ENCODE peak calls at places on chromosomes 5 and 9, in nine cellular contexts. M is left cardiac atrium; D is GM04504; I is Calu3; O is stimulated activated naive CD8-positive, alpha-beta T cell treated with anti-CD3 and anti-CD28 coated beads, Interleukin-15, amount 100 ng/mL, for 72 hours; K is left ventricle myocardium inferior; B is stimulated activated CD4-positive, alpha-beta T cell treated with anti-CD3 and anti-CD28 coated beads, Interleukin-4, amount 100 ng/mL, for 4 hours; H is left ventricle myocardium superior; L is iris pigment epithelial cell. C is an unnamed sample.

GRCh38 chr9:107283621-107284616 is 840 bp downstream of the RAD23B start:
- DNase-seq in M (peak), D (peak), I (peak), O (peak), K (peak), B (peak), H (peak), L (peak), C (peak)

GRCh38 chr9:8734760-8735159 is 935.2 kb upstream of the DMAC1 start:
- DNase-seq in M (no peak), D (no peak), I (no peak), O (no peak), K (no peak), B (no peak), H (no peak), L (no peak), C (no peak)

GRCh38 chr9:37801959-37802711 is 1.5 kb downstream of the DCAF10 start:
- DNase-seq in M (no peak), D (no peak), I (no peak), O (no peak), K (no peak), B (no peak), H (no peak), L (no peak), C (no peak)

GRCh38 chr5:149807614-149808013 is 77.5 kb downstream of the PPARGC1B start:
- DNase-seq in M (no peak), D (no peak), I (no peak), O (no peak), K (no peak), B (no peak), H (no peak), L (no peak), C (no peak)

GRCh38 chr5:139677404-139678282 is 29.5 kb downstream of the CXXC5 start:
- DNase-seq in M (no peak), D (no peak), I (peak), O (no peak), K (peak), B (no peak), H (peak), L (no peak), C (no peak)

GRCh38 chr9:70639853-70640814 is 225.7 kb upstream of the KLF9 start:
- DNase-seq in M (no peak), D (peak), I (peak), O (no peak), K (no peak), B (no peak), H (no peak), L (peak), C (no peak)

GRCh38 chr5:32709789-32710334 is 1.3 kb upstream of the NPR3 start:
- DNase-seq in M (peak), D (peak), I (peak), O (peak), K (peak), B (peak), H (peak), L (peak), C (no peak)

GRCh38 chr9:95383198-95383673 is 65.7 kb upstream of the FANCC start:
- DNase-seq in M (no peak), D (peak), I (no peak), O (no peak), K (no peak), B (no peak), H (no peak), L (peak), C (no peak)

GRCh38 chr9:114460513-114461225 is 44.6 kb downstream of the WHRN start:
- DNase-seq in M (no peak), D (no peak), I (no peak), O (no peak), K (no peak), B (no peak), H (no peak), L (no peak), C (no peak)

GRCh38 chr5:142871056-142871879 is 101.1 kb downstream of the ARHGAP26 start:
- DNase-seq in M (no peak), D (no peak), I (peak), O (no peak), K (no peak), B (no peak), H (no peak), L (no peak), C (no peak)

GRCh38 chr5:163373401-163374066 is 63.9 kb upstream of the CCNG1 start:
- DNase-seq in M (no peak), D (no peak), I (no peak), O (no peak), K (no peak), B (no peak), H (no peak), L (no peak), C (no peak)

C was measured in NK-92 treated with Interleukin-12 subunit alpha and Interleukin-12 subunit beta, amount 100 ng/mL, for 24 hours.